ENCODE peak calls at places on chromosome 9, in five cellular contexts. R, S, A, I and H are unnamed samples.

GRCh38 chr9:78023003-78023741 is 8.4 kb downstream of the GNAQ start:
- DNase-seq in I (no peak), A (peak; percentile 53), R (no peak), S (no peak), H (peak; percentile 42)

GRCh38 chr9:35424356-35425352 is 65.3 kb upstream of the RUSC2 start:
- DNase-seq in R (no peak), S (no peak), A (no peak), I (no peak), H (no peak)

GRCh38 chr9:7542648-7543165 is 256.9 kb downstream of the DMAC1 start:
- DNase-seq in A (no peak), S (no peak), I (no peak), R (no peak), H (no peak)

GRCh38 chr9:108040783-108041182 is 551.2 kb upstream of the KLF4 start:
- DNase-seq in S (no peak), A (peak; percentile 26), I (peak; percentile 56), R (no peak), H (no peak)

GRCh38 chr9:129604056-129604765 is 16.7 kb downstream of the C9orf50 start:
- DNase-seq in R (no peak), I (no peak), S (no peak), A (no peak), H (no peak)

GRCh38 chr9:72579190-72579589 is 57.8 kb downstream of the TMC1 start:
- DNase-seq in A (peak; percentile 76), I (peak; percentile 69), R (peak; percentile 38), S (peak; percentile 69), H (peak; percentile 52)

GRCh38 chr9:114250235-114250568 is 72.7 kb upstream of the ORM1 start:
- DNase-seq in S (no peak), I (no peak), A (no peak), R (peak; percentile 81), H (no peak)

GRCh38 chr9:136372561-136373299 is 739 bp downstream of the CARD9 start:
- DNase-seq in S (no peak), I (peak; percentile 79), R (peak; percentile 72), A (peak; percentile 51), H (peak; percentile 67)

GRCh38 chr9:112757300-112757883 is 6.8 kb downstream of the SNX30 start:
- DNase-seq in I (no peak), R (no peak), A (no peak), S (no peak), H (no peak)

GRCh38 chr9:131668439-131669233 is 71.2 kb downstream of the RAPGEF1 start:
- DNase-seq in I (peak; percentile 48), A (no peak), R (peak; percentile 47), S (no peak), H (peak; percentile 53)

GRCh38 chr9:1057910-1058309 is 7.8 kb downstream of the DMRT2 start:
- DNase-seq in S (no peak), R (no peak), I (no peak), A (no peak), H (no peak)

GRCh38 chr9:96052703-96053102 is 177.2 kb downstream of the ERCC6L2 start:
- DNase-seq in A (no peak), I (no peak), S (no peak), R (no peak), H (no peak)

GRCh38 chr9:107064378-107064777 is 201.4 kb downstream of the ZNF462 start:
- DNase-seq in A (no peak), I (no peak), S (no peak), R (no peak), H (no peak)

GRCh38 chr9:5896863-5897262 is 6.2 kb downstream of the MLANA start:
- DNase-seq in R (no peak), S (no peak), A (no peak), I (no peak), H (no peak)

GRCh38 chr9:89999176-89999533 is 394.3 kb downstream of the GADD45G start:
- DNase-seq in S (no peak), A (no peak), I (no peak), R (no peak), H (peak; percentile 66)

GRCh38 chr9:20681467-20681866 is 2.6 kb upstream of the FOCAD start:
- DNase-seq in R (no peak), S (no peak), A (no peak), I (no peak), H (no peak)

GRCh38 chr9:95772320-95773060 is 103.0 kb upstream of the ERCC6L2 start:
- DNase-seq in S (no peak), I (no peak), A (no peak), R (peak; percentile 43), H (no peak)

GRCh38 chr9:78031271-78031825 is at the start of gene GNAQ:
- DNase-seq in S (no peak), I (no peak), A (no peak), R (peak; percentile 38), H (no peak)

GRCh38 chr9:34555002-34555348 is 32.2 kb upstream of the ENHO start:
- DNase-seq in S (no peak), R (no peak), A (no peak), I (no peak), H (no peak)

GRCh38 chr9:106800691-106801090 is 62.3 kb upstream of the ZNF462 start:
- DNase-seq in S (no peak), R (no peak), A (no peak), I (no peak), H (no peak)

GRCh38 chr9:70419546-70420266 is 5.2 kb upstream of the KLF9 start:
- DNase-seq in A (peak; percentile 95), R (peak; percentile 96), S (peak; percentile 85), I (peak; percentile 89), H (peak; percentile 99)
- TF ChIP-seq POLR2A in A (peak; percentile 30), R (peak; percentile 77), S (peak; percentile 35), I (peak; percentile 88), H (peak; percentile 92)

DNA sequence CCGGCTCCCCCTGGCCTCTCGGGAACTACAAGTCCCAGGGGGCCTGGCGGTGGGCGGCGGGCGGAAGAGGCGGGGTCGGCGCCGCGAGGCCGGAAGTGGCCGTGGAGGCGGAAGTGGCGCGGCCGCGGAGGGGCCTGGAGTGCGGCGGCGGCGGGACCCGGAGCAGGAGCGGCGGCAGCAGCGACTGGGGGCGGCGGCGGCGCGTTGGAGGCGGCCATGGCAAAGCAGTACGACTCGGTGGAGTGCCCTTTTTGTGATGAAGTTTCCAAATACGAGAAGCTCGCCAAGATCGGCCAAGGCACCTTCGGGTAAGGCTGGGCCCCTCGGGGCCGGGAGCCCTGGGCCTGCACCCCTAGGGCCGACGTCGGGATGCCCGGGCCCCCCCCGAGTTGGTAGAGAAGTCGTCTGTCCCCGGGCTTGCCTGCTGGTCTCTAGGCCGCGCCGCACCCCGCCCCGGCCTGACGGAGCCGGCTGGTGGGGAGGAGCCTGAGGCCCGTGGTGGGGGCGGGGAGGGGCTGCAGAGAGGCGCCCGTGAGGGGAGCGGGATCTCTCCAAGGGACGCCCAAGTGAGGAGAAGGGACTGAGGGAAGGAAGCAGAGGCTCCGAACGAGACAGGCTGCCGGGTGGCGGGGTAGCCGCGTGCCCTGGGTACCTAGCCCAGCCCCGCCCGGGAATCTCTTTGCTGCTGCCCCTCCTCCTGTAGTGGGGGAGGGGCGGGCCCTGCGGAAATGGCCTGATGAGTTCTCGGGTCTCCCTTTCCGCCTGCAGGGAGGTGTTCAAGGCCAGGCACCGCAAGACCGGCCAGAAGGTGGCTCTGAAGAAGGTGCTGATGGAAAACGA is at the start of gene CDK9:
- DNase-seq in A (peak; percentile 94), I (peak; percentile 94), R (peak; percentile 93), S (peak; percentile 73), H (peak; percentile 91)
- H3K4me1 ChIP-seq in A (peaks cover 11% of the 10 kb centered on the region), I (peaks cover 36% of the 10 kb centered on the region), R (peaks cover 39% of the 10 kb centered on the region), S (peaks cover 14% of the 10 kb centered on the region), H (peaks cover 19% of the 10 kb centered on the region)

GRCh38 chr9:98248737-98249474 is 6.5 kb downstream of the TBC1D2 start:
- DNase-seq in A (peak; percentile 77), S (no peak), R (peak; percentile 82), I (peak; percentile 87), H (peak; percentile 61)
- TF ChIP-seq POLR2A in A (no peak), S (no peak), R (no peak), I (peak; percentile 56), H (no peak)

DNA sequence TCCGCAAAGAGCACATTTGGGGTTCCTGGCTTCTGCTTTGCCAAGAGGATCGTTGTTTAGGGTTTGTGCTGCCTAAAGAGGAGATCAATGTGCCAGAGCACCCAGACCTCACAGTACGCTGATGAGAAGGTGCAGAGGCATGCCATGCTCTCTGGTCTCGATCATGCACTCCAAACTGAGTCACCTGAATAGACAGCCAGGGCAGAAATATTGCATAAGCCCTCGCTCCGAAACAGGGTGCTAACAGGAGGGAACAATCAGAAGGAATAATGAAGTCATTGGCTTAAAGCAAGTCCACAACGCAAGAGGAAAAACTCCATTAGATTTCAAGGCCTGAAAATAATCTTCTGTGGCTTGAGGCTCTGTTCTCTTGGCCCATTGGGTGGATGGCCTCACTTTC is 124.3 kb downstream of the GCNT1 start:
- DNase-seq in S (no peak), A (no peak), I (no peak), R (no peak), H (no peak)
- H3K4me1 ChIP-seq in S (no peaks in the 10 kb centered on the region), A (no peaks in the 10 kb centered on the region), I (no peaks in the 10 kb centered on the region), R (no peaks in the 10 kb centered on the region), H (no peaks in the 10 kb centered on the region)

GRCh38 chr9:134648701-134649525 is 7.3 kb downstream of the COL5A1 start:
- DNase-seq in A (no peak), I (no peak), S (no peak), R (no peak), H (peak; percentile 63)

GRCh38 chr9:134650431-134651190 is 9.0 kb downstream of the COL5A1 start:
- DNase-seq in I (no peak), S (no peak), A (no peak), R (no peak), H (no peak)

GRCh38 chr9:134644715-134645606 is 3.4 kb downstream of the COL5A1 start:
- DNase-seq in I (no peak), A (peak; percentile 84), S (no peak), R (peak; percentile 73), H (peak; percentile 72)

GRCh38 chr9:134645607-134646365 is 4.2 kb downstream of the COL5A1 start:
- DNase-seq in I (no peak), A (no peak), R (no peak), S (no peak), H (no peak)

DNA sequence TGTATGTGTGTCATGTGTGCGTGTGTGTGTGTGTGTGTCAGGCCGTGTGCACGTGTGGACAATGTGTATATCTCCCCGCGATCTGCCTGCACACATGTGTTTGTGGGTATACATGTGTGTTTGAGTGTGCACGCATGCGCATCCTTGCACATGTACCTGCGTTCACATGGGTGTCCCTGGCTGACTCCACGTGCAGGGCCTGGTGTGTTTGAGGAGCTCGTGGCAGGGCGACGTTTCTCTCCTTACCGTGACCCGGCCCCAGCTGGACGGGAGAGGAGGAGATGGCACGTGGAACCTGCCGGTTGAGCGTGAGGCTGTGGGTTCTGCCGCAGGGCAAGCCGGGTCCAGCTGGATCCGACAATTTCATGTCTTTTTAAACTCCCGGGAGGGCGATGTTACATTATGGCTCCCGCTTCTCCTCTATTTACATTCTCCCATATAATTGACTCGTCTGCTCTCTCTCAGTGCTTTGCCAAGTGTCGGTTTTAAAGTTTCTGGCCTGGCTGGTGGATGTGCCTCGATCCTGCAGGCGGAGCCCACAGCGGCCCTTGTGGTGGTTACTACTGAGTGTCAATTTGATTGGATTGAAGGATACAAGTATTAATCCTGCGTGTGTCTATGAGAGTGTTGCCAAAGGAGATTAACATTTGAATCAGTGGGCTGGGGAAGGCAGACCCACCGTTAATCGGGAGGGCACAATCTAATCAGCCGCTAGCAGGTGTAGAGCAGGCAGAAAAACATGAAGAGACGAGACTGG is 5.9 kb downstream of the COL5A1 start:
- DNase-seq in A (no peak), S (no peak), I (no peak), R (no peak), H (no peak)
- TF ChIP-seq POLR2A in A (no peak), S (no peak), I (no peak), R (no peak), H (no peak)